ENCODE peak calls at places on chromosomes 1 and 21, in ten cellular contexts. B is PC-3; Q is AG04450; V is CD8-positive, alpha-beta T cell; S is NT2/D1; A is T-cell; M is stimulated activated CD4-positive, alpha-beta T cell treated with anti-CD3 and anti-CD28 coated beads, Interleukin-4, amount 100 ng/mL, for 48 hours; D is amygdala; O is naive thymus-derived CD8-positive, alpha-beta T cell; P is AG10803. Y is an unnamed sample.

GRCh38 chr1:111441573-111442192 is 7.4 kb downstream of the WDR77 start:
- DNase-seq in B (peak; percentile 35), Q (no peak), V (peak; percentile 70), S (peak; percentile 36), A (peak; percentile 69), M (peak; percentile 44), D (no peak), O (peak; percentile 46), P (peak; percentile 9), Y (no peak)

GRCh38 chr1:22878626-22879025 is 94.0 kb downstream of the LACTBL1 start:
- DNase-seq in B (no peak), Q (no peak), V (no peak), S (no peak), A (no peak), M (no peak), D (no peak), O (no peak), P (no peak), Y (no peak)

GRCh38 chr1:167795810-167796740 is 74.3 kb downstream of the MPZL1 start:
- DNase-seq in B (peak; percentile 93), Q (no peak), V (no peak), S (no peak), A (no peak), M (no peak), D (no peak), O (no peak), P (peak; percentile 35), Y (no peak)

GRCh38 chr1:77509051-77509492 is 173.4 kb downstream of the ZZZ3 start:
- DNase-seq in B (no peak), Q (no peak), V (no peak), S (no peak), A (no peak), M (no peak), D (no peak), O (no peak), P (no peak), Y (no peak)

GRCh38 chr1:21951576-21951870 is 14.4 kb upstream of the HSPG2 start:
- DNase-seq in B (no peak), Q (no peak), V (no peak), S (no peak), A (no peak), M (no peak), D (no peak), O (no peak), P (no peak), Y (no peak)

GRCh38 chr1:89943846-89944781 is 50.8 kb upstream of the ZNF326 start:
- DNase-seq in B (no peak), Q (no peak), V (no peak), S (no peak), A (no peak), M (no peak), D (no peak), O (no peak), P (no peak), Y (no peak)

GRCh38 chr21:44286716-44287632 is 1.3 kb downstream of the AIRE start:
- DNase-seq in B (no peak), Q (no peak), V (no peak), S (no peak), A (no peak), M (no peak), D (no peak), O (no peak), P (no peak), Y (no peak)

GRCh38 chr1:82392946-82393345 is 592.2 kb downstream of the ADGRL2 start:
- DNase-seq in B (peak; percentile 3), Q (no peak), V (no peak), S (no peak), A (no peak), M (no peak), D (no peak), O (no peak), P (no peak), Y (peak; percentile 51)

GRCh38 chr1:83067954-83068353 is 931.0 kb downstream of the TTLL7 start:
- DNase-seq in B (no peak), Q (no peak), V (no peak), S (no peak), A (no peak), M (no peak), D (no peak), O (no peak), P (no peak), Y (no peak)

GRCh38 chr21:25867041-25867440 is 132.3 kb downstream of the GABPA start:
- DNase-seq in B (no peak), Q (no peak), V (no peak), S (no peak), A (no peak), M (no peak), D (no peak), O (no peak), P (no peak), Y (no peak)

GRCh38 chr1:55727010-55727409 is 511.8 kb upstream of the USP24 start:
- DNase-seq in B (peak; percentile 93), Q (no peak), V (no peak), S (no peak), A (no peak), M (no peak), D (no peak), O (no peak), P (peak; percentile 91), Y (no peak)

GRCh38 chr1:47776554-47777156 is 220.5 kb downstream of the TRABD2B start:
- DNase-seq in B (no peak), Q (no peak), V (no peak), S (peak; percentile 72), A (no peak), M (no peak), D (no peak), O (no peak), P (no peak), Y (no peak)